ENCODE peak calls at places on chromosomes 12 and 14, in five cellular contexts. Q is T-cell; T is HFFc6; K is iPS DF 19.7; U is stimulated activated CD4-positive, alpha-beta T cell treated with anti-CD3 and anti-CD28 coated beads, Interleukin-2, amount 100 ng/mL, for 24 hours. L is an unnamed sample.
A peak's percentile ranks its signal among the peaks of the same experiment; 100 is the strongest.

GRCh38 chr12:9134981-9135628 is 19.4 kb upstream of the A2M start:
- DNase-seq in Q (no peak), T (no peak), K (no peak), U (peak; percentile 9), L (no peak)

GRCh38 chr12:30989754-30990153 is 63.2 kb downstream of the TSPAN11 start:
- DNase-seq in Q (no peak), T (peak; percentile 6), K (no peak), U (peak; percentile 6), L (no peak)

GRCh38 chr14:51716610-51717009 is 64.9 kb downstream of the FRMD6 start:
- DNase-seq in Q (no peak), T (no peak), K (no peak), U (no peak), L (no peak)

GRCh38 chr14:22978873-22979671 is 3.3 kb downstream of the AJUBA start:
- DNase-seq in Q (no peak), T (no peak), K (no peak), U (no peak), L (no peak)

GRCh38 chr12:6547987-6548386 is 7.9 kb downstream of the IFFO1 start:
- DNase-seq in Q (no peak), T (peak; percentile 81), K (no peak), U (no peak), L (no peak)

GRCh38 chr12:48159976-48160525 is 2.7 kb upstream of the ASB8 start:
- DNase-seq in Q (no peak), T (no peak), K (no peak), U (no peak), L (no peak)

GRCh38 chr12:63889236-63889635 is 44.7 kb downstream of the SRGAP1 start:
- DNase-seq in Q (no peak), T (peak; percentile 42), K (no peak), U (no peak), L (no peak)

GRCh38 chr12:89507015-89507824 is 17.4 kb downstream of the GALNT4 start:
- DNase-seq in Q (no peak), T (no peak), K (no peak), U (no peak), L (peak; percentile 48)

GRCh38 chr14:88667555-88668273 is 104.9 kb downstream of the ZC3H14 start:
- DNase-seq in Q (peak; percentile 20), T (peak; percentile 75), K (peak; percentile 25), U (peak; percentile 23), L (peak; percentile 51)

GRCh38 chr12:117119592-117120198 is 20.5 kb upstream of the TESC start:
- DNase-seq in Q (peak; percentile 9), T (no peak), K (no peak), U (peak; percentile 22), L (no peak)

GRCh38 chr14:32078030-32078793 is 1.1 kb downstream of the ARHGAP5 start:
- DNase-seq in Q (no peak), T (peak; percentile 9), K (no peak), U (no peak), L (peak; percentile 46)

GRCh38 chr12:53968214-53969127 is 4.5 kb upstream of the HOXC11 start:
- DNase-seq in Q (no peak), T (no peak), K (no peak), U (no peak), L (no peak)

GRCh38 chr12:46187023-46187422 is 81.8 kb downstream of the SLC38A1 start:
- DNase-seq in Q (no peak), T (peak; percentile 69), K (no peak), U (no peak), L (no peak)

GRCh38 chr14:70788893-70789292 is 20.4 kb downstream of the MAP3K9 start:
- DNase-seq in Q (no peak), T (no peak), K (no peak), U (no peak), L (no peak)

GRCh38 chr14:50758279-50758678 is 72.7 kb downstream of the NIN start:
- DNase-seq in Q (no peak), T (no peak), K (no peak), U (no peak), L (no peak)

GRCh38 chr14:38948171-38948570 is 154.9 kb downstream of the SEC23A start:
- DNase-seq in Q (no peak), T (peak; percentile 29), K (no peak), U (no peak), L (no peak)

GRCh38 chr14:90900712-90901111 is 84.5 kb upstream of the TTC7B start:
- DNase-seq in Q (no peak), T (no peak), K (no peak), U (no peak), L (no peak)

GRCh38 chr12:19480459-19480858 is 41.2 kb downstream of the AEBP2 start:
- DNase-seq in Q (no peak), T (no peak), K (no peak), U (no peak), L (no peak)

GRCh38 chr12:1668833-1669543 is 21.9 kb upstream of the ADIPOR2 start:
- DNase-seq in Q (no peak), T (no peak), K (no peak), U (no peak), L (no peak)

GRCh38 chr12:47408171-47408871 is 297.5 kb downstream of the RPAP3 start:
- DNase-seq in Q (peak; percentile 29), T (no peak), K (peak; percentile 23), U (no peak), L (no peak)

GRCh38 chr12:98440165-98440581 is 75.2 kb upstream of the TMPO start:
- DNase-seq in Q (no peak), T (peak; percentile 85), K (no peak), U (no peak), L (peak; percentile 35)

GRCh38 chr12:10454531-10454930 is 1.4 kb upstream of the KLRC1 start:
- DNase-seq in Q (no peak), T (no peak), K (no peak), U (no peak), L (no peak)

GRCh38 chr12:122078141-122079037 is at the start of gene MLXIP:
- DNase-seq in Q (peak; percentile 80), T (peak; percentile 83), K (no peak), U (peak; percentile 92), L (peak; percentile 96)

GRCh38 chr12:77577756-77578155 is 252.9 kb upstream of the NAV3 start:
- DNase-seq in Q (no peak), T (peak; percentile 22), K (no peak), U (no peak), L (no peak)

GRCh38 chr14:93957751-93958566 is 18.4 kb downstream of the ASB2 start:
- DNase-seq in Q (no peak), T (no peak), K (no peak), U (no peak), L (no peak)

GRCh38 chr14:85071447-85071846 is 458.5 kb upstream of the FLRT2 start:
- DNase-seq in Q (no peak), T (no peak), K (no peak), U (no peak), L (no peak)

L was measured in stomach.